ENCODE peak calls at places on chromosomes 11 and 22, in five cellular contexts. One of them, this sample, is unnamed.

GRCh38 chr11:119249671-119250010 is 43.5 kb downstream of the CBL start:
- DNase-seq in choroid plexus epithelial cell: no peak
- DNase-seq in coronary artery: no peak
- DNase-seq in body of pancreas: no peak
- DNase-seq in glutamatergic neuron: no peak
- DNase-seq in this sample: no peak

GRCh38 chr11:47915407-47916137 is 64.8 kb upstream of the PTPRJ start:
- DNase-seq in choroid plexus epithelial cell: no peak
- DNase-seq in coronary artery: no peak
- DNase-seq in body of pancreas: peak; percentile 52
- DNase-seq in glutamatergic neuron: no peak
- DNase-seq in this sample: no peak

GRCh38 chr11:44338031-44338430 is 28.1 kb upstream of the ALX4 start:
- DNase-seq in choroid plexus epithelial cell: no peak
- DNase-seq in coronary artery: no peak
- DNase-seq in body of pancreas: no peak
- DNase-seq in glutamatergic neuron: no peak
- DNase-seq in this sample: no peak

GRCh38 chr11:68579455-68579854 is 104.9 kb upstream of the GAL start:
- DNase-seq in choroid plexus epithelial cell: no peak
- DNase-seq in coronary artery: no peak
- DNase-seq in body of pancreas: no peak
- DNase-seq in glutamatergic neuron: no peak
- DNase-seq in this sample: no peak

GRCh38 chr22:40156001-40156516 is 21.7 kb upstream of the TNRC6B start:
- DNase-seq in choroid plexus epithelial cell: peak; percentile 82
- DNase-seq in coronary artery: no peak
- DNase-seq in body of pancreas: peak; percentile 79
- DNase-seq in glutamatergic neuron: no peak
- DNase-seq in this sample: peak; percentile 48

GRCh38 chr11:100830295-100830694 is 143.2 kb downstream of the ARHGAP42 start:
- DNase-seq in choroid plexus epithelial cell: no peak
- DNase-seq in coronary artery: no peak
- DNase-seq in body of pancreas: peak; percentile 16
- DNase-seq in glutamatergic neuron: peak; percentile 34
- DNase-seq in this sample: no peak

GRCh38 chr11:121054266-121054665 is 30.4 kb downstream of the TBCEL start:
- DNase-seq in choroid plexus epithelial cell: no peak
- DNase-seq in coronary artery: no peak
- DNase-seq in body of pancreas: no peak
- DNase-seq in glutamatergic neuron: no peak
- DNase-seq in this sample: no peak

GRCh38 chr11:98234698-98235097 is 786.1 kb upstream of the CNTN5 start:
- DNase-seq in choroid plexus epithelial cell: no peak
- DNase-seq in coronary artery: no peak
- DNase-seq in body of pancreas: no peak
- DNase-seq in glutamatergic neuron: no peak
- DNase-seq in this sample: no peak

GRCh38 chr11:90465553-90465952 is 242.7 kb upstream of the CHORDC1 start:
- DNase-seq in choroid plexus epithelial cell: no peak
- DNase-seq in coronary artery: no peak
- DNase-seq in body of pancreas: no peak
- DNase-seq in glutamatergic neuron: no peak
- DNase-seq in this sample: no peak

GRCh38 chr11:130531061-130531460 is 82.6 kb downstream of the ADAMTS15 start:
- DNase-seq in choroid plexus epithelial cell: peak; percentile 51
- DNase-seq in coronary artery: no peak
- DNase-seq in body of pancreas: no peak
- DNase-seq in glutamatergic neuron: no peak
- DNase-seq in this sample: no peak

GRCh38 chr11:88814076-88814475 is 251.7 kb downstream of the GRM5 start:
- DNase-seq in choroid plexus epithelial cell: no peak
- DNase-seq in coronary artery: no peak
- DNase-seq in body of pancreas: no peak
- DNase-seq in glutamatergic neuron: no peak
- DNase-seq in this sample: no peak

GRCh38 chr22:29359469-29359868 is 28.9 kb downstream of the AP1B1 start:
- DNase-seq in choroid plexus epithelial cell: peak; percentile 77
- DNase-seq in coronary artery: no peak
- DNase-seq in body of pancreas: peak; percentile 65
- DNase-seq in glutamatergic neuron: peak; percentile 79
- DNase-seq in this sample: no peak
- TF ChIP-seq CTCF in choroid plexus epithelial cell: peak; percentile 90
- TF ChIP-seq CTCF in coronary artery: peak; percentile 33
- TF ChIP-seq CTCF in body of pancreas: peak; percentile 53
- TF ChIP-seq CTCF in glutamatergic neuron: peak; percentile 63
- TF ChIP-seq CTCF in this sample: peak; percentile 74

DNA sequence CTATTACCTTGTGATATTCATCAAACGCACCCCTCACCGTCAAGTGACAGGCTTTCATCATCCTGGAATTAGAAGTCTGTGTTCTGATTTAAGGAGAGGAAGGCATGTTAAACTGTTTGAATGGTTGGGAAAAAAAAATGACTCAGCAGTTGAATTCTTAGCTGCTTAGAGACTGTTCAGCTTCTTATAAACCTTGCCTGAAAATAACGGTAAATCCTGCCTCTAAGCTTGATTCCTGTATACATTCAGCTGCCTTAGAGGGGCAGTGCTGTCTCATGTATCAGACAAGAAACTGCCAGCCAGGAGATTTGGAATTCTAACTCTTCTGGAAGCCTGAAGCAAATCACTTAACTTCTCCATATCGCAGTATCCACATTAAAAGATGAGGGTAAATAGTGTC is 437.4 kb downstream of the JRKL start:
- DNase-seq in choroid plexus epithelial cell: peak; percentile 11
- DNase-seq in coronary artery: no peak
- DNase-seq in body of pancreas: no peak
- DNase-seq in glutamatergic neuron: no peak
- DNase-seq in this sample: no peak
- TF ChIP-seq CTCF in choroid plexus epithelial cell: no peak
- TF ChIP-seq CTCF in coronary artery: no peak
- TF ChIP-seq CTCF in body of pancreas: peak; percentile 19
- TF ChIP-seq CTCF in glutamatergic neuron: no peak
- TF ChIP-seq CTCF in this sample: no peak

GRCh38 chr11:8354622-8355417 is 91.1 kb upstream of the LMO1 start:
- DNase-seq in choroid plexus epithelial cell: peak; percentile 26
- DNase-seq in coronary artery: no peak
- DNase-seq in body of pancreas: no peak
- DNase-seq in glutamatergic neuron: no peak
- DNase-seq in this sample: no peak
- TF ChIP-seq CTCF in choroid plexus epithelial cell: peak; percentile 10
- TF ChIP-seq CTCF in coronary artery: no peak
- TF ChIP-seq CTCF in body of pancreas: no peak
- TF ChIP-seq CTCF in glutamatergic neuron: no peak
- TF ChIP-seq CTCF in this sample: no peak

DNA sequence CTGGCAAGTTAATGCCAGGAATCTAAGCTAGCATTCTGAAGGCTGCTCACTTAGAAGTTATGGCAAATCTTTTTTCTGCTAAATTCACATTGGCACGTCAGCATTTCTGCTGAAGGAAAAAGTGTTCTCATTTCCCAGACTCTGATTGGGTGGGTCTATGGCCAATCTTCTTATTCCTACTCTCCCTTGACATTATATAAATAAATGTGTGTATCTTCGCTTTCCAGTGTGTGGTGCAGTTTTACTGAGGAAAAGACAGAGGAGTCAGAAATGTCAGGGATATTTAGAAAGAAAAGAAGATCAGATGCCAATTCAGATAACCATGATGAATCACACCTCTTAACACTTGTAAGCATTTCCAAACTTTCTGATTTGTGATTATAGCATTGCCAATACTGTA is 3.2 kb upstream of the BDNF start:
- DNase-seq in choroid plexus epithelial cell: peak; percentile 82
- DNase-seq in coronary artery: no peak
- DNase-seq in body of pancreas: no peak
- DNase-seq in glutamatergic neuron: no peak
- DNase-seq in this sample: no peak
- TF ChIP-seq CTCF in choroid plexus epithelial cell: peak; percentile 29
- TF ChIP-seq CTCF in coronary artery: no peak
- TF ChIP-seq CTCF in body of pancreas: no peak
- TF ChIP-seq CTCF in glutamatergic neuron: no peak
- TF ChIP-seq CTCF in this sample: peak; percentile 31

GRCh38 chr11:29962243-29962642 is 54.6 kb downstream of the KCNA4 start:
- DNase-seq in choroid plexus epithelial cell: no peak
- DNase-seq in coronary artery: no peak
- DNase-seq in body of pancreas: no peak
- DNase-seq in glutamatergic neuron: peak; percentile 58
- DNase-seq in this sample: no peak
- TF ChIP-seq CTCF in choroid plexus epithelial cell: no peak
- TF ChIP-seq CTCF in coronary artery: no peak
- TF ChIP-seq CTCF in body of pancreas: peak; percentile 10
- TF ChIP-seq CTCF in glutamatergic neuron: peak; percentile 78
- TF ChIP-seq CTCF in this sample: peak; percentile 16

DNA sequence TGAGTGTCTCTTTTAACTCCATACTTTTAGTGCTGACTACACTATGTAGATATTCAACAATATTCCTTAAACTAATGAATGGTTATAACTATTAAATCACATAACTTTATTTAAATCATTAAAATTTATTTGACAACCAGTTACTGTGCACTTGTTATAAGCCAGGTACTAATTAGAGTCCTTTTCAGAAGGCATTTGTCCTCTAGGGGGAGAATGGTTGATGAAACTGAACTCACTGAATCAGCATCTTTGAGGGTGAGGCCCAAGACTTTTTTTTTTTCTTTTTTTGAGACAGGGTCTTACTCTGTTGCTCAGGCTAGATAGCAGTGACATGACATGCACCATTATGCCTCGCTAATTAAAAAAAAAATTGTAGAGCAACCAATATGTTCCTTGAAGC is 515.6 kb upstream of the CCDC90B start:
- DNase-seq in choroid plexus epithelial cell: no peak
- DNase-seq in coronary artery: no peak
- DNase-seq in body of pancreas: no peak
- DNase-seq in glutamatergic neuron: no peak
- DNase-seq in this sample: no peak
- TF ChIP-seq CTCF in choroid plexus epithelial cell: peak; percentile 38
- TF ChIP-seq CTCF in coronary artery: no peak
- TF ChIP-seq CTCF in body of pancreas: no peak
- TF ChIP-seq CTCF in glutamatergic neuron: no peak
- TF ChIP-seq CTCF in this sample: no peak

DNA sequence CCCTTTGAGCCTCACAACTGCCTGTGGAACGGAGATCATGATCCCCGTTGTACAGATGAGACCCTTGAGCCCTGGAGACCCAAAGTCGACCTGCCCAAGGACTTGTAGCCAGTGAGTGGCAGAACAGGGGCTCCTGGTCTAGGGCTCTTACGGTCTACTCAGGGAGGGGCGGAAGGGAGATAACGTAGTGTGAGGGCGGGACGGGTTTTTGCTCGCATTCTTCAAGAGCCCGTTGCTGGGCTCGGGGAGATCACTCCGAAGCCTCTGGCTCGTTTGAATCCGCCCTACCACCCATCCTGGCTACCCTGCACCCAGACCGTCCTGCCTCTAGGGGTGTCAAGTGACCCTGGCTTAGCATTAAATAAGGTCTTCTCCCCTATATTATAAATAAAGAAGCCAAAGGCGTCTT is 637 bp downstream of the CRY2 start:
- DNase-seq in choroid plexus epithelial cell: peak; percentile 76
- DNase-seq in coronary artery: no peak
- DNase-seq in body of pancreas: peak; percentile 68
- DNase-seq in glutamatergic neuron: peak; percentile 28
- DNase-seq in this sample: no peak
- TF ChIP-seq CTCF in choroid plexus epithelial cell: peak; percentile 44
- TF ChIP-seq CTCF in coronary artery: no peak
- TF ChIP-seq CTCF in body of pancreas: peak; percentile 13
- TF ChIP-seq CTCF in glutamatergic neuron: peak; percentile 12
- TF ChIP-seq CTCF in this sample: peak; percentile 23

This sample was measured in osteocyte.